ENCODE peak calls at places on chromosomes 13 and 19, in four cellular contexts. E is K562, Q is stomach, T is H1. B is an unnamed sample.
A peak's percentile ranks its signal among the peaks of the same experiment; 100 is the strongest.

GRCh38 chr19:8093740-8094139 is 41.2 kb downstream of the CCL25 start:
- DNase-seq in E (no peak), T (no peak), Q (no peak), B (no peak)

GRCh38 chr13:46668302-46668720 is 115.3 kb downstream of the LRCH1 start:
- DNase-seq in Q (no peak), T (no peak), E (no peak), B (no peak)

GRCh38 chr19:45117167-45117594 is 24.2 kb downstream of the PPP1R37 start:
- DNase-seq in T (no peak), E (peak; percentile 61), Q (no peak), B (no peak)

GRCh38 chr13:99033814-99034213 is 56.0 kb upstream of the DOCK9 start:
- DNase-seq in T (no peak), Q (no peak), E (no peak), B (no peak)

GRCh38 chr13:28347456-28348371 is 147.2 kb downstream of the FLT1 start:
- DNase-seq in E (peak; percentile 32), T (no peak), Q (no peak), B (no peak)

GRCh38 chr19:18764591-18765051 is 26.5 kb downstream of the COMP start:
- DNase-seq in Q (no peak), E (no peak), T (no peak), B (no peak)

GRCh38 chr19:50268046-50268445 is 61.1 kb downstream of the KCNC3 start:
- DNase-seq in T (no peak), E (no peak), Q (no peak), B (no peak)

GRCh38 chr19:46411088-46412033 is 2.0 kb downstream of the CCDC8 start:
- DNase-seq in T (no peak), E (no peak), Q (no peak), B (peak; percentile 39)

GRCh38 chr19:45164577-45165335 is 4.0 kb upstream of the NKPD1 start:
- DNase-seq in E (peak; percentile 50), Q (peak; percentile 82), T (peak; percentile 69), B (peak; percentile 50)

GRCh38 chr13:26133851-26134250 is 82.0 kb upstream of the SHISA2 start:
- DNase-seq in E (no peak), T (no peak), Q (no peak), B (no peak)

GRCh38 chr13:92602560-92602959 is 624.0 kb upstream of the GPC6 start:
- DNase-seq in E (no peak), T (no peak), Q (no peak), B (no peak)

GRCh38 chr13:49998714-49999624 is 2.1 kb downstream of the TRIM13 start:
- DNase-seq in E (no peak), Q (no peak), T (peak; percentile 64), B (no peak)

GRCh38 chr13:112791662-112792440 is 102.0 kb downstream of the ATP11A start:
- DNase-seq in E (no peak), T (peak; percentile 45), Q (peak; percentile 23), B (no peak)

GRCh38 chr13:36819811-36820140 is 754 bp downstream of the RFXAP start:
- DNase-seq in T (no peak), E (peak; percentile 28), Q (no peak), B (no peak)

GRCh38 chr19:45717983-45718650 is 12.6 kb downstream of the FBXO46 start:
- DNase-seq in T (no peak), Q (no peak), E (no peak), B (no peak)

GRCh38 chr13:109700176-109700575 is 86.2 kb downstream of the IRS2 start:
- DNase-seq in E (peak; percentile 75), Q (peak; percentile 75), T (no peak), B (peak; percentile 67)

GRCh38 chr19:49216076-49216475 is 58.5 kb downstream of the TRPM4 start:
- DNase-seq in Q (no peak), T (no peak), E (peak; percentile 5), B (no peak)

GRCh38 chr19:4445963-4446668 is 11.5 kb downstream of the UBXN6 start:
- DNase-seq in T (peak; percentile 52), E (peak; percentile 13), Q (no peak), B (peak; percentile 66)

GRCh38 chr19:58353717-58354477 is 605 bp upstream of the A1BG start:
- DNase-seq in T (no peak), Q (no peak), E (no peak), B (no peak)

GRCh38 chr19:54949412-54949811 is 2.1 kb upstream of the NLRP7 start:
- DNase-seq in Q (no peak), E (no peak), T (no peak), B (no peak)

GRCh38 chr19:771332-771785 is 20.4 kb downstream of the MISP start:
- DNase-seq in Q (no peak), T (no peak), E (peak; percentile 82), B (no peak)

GRCh38 chr13:41561179-41561578 is 103.8 kb downstream of the RGCC start:
- DNase-seq in T (no peak), Q (no peak), E (no peak), B (no peak)

GRCh38 chr13:22095794-22096193 is 424.9 kb downstream of the FGF9 start:
- DNase-seq in Q (no peak), T (no peak), E (no peak), B (no peak)

GRCh38 chr13:107883561-107884175 is 331.7 kb downstream of the LIG4 start:
- DNase-seq in Q (no peak), T (no peak), E (peak; percentile 98), B (no peak)

GRCh38 chr13:102881819-102882686 is 36.2 kb downstream of the ERCC5 start:
- DNase-seq in T (no peak), E (no peak), Q (no peak), B (no peak)

GRCh38 chr13:29452773-29453574 is 142.5 kb downstream of the SLC7A1 start:
- DNase-seq in Q (no peak), T (no peak), E (no peak), B (no peak)

GRCh38 chr13:24271611-24272451 is 37.5 kb upstream of the C1QTNF9 start:
- DNase-seq in E (no peak), T (no peak), Q (peak; percentile 70), B (peak; percentile 85)

GRCh38 chr13:101624981-101625380 is 172.5 kb downstream of the ITGBL1 start:
- DNase-seq in T (no peak), Q (no peak), E (no peak), B (no peak)

GRCh38 chr13:27339299-27339698 is 68.7 kb downstream of the RASL11A start:
- DNase-seq in E (peak; percentile 44), Q (peak; percentile 39), T (peak; percentile 77), B (no peak)

GRCh38 chr13:42593719-42594012 is 19.7 kb downstream of the TNFSF11 start:
- DNase-seq in E (no peak), T (no peak), Q (no peak), B (no peak)

GRCh38 chr13:111893607-111894443 is 173.1 kb upstream of the SOX1 start:
- DNase-seq in E (no peak), T (peak; percentile 51), Q (no peak), B (no peak)

GRCh38 chr19:45428385-45429231 is 4.9 kb upstream of the ERCC1 start:
- DNase-seq in E (peak; percentile 74), Q (peak; percentile 38), T (peak; percentile 85), B (peak; percentile 68)

GRCh38 chr19:1754651-1755466 is 1.6 kb downstream of the ONECUT3 start:
- DNase-seq in T (peak; percentile 73), E (no peak), Q (no peak), B (no peak)

GRCh38 chr19:55398200-55398947 is 9.2 kb downstream of the UBE2S start:
- DNase-seq in T (no peak), Q (no peak), E (no peak), B (no peak)

GRCh38 chr13:95209109-95209508 is 92.1 kb downstream of the ABCC4 start:
- DNase-seq in T (no peak), Q (no peak), E (peak; percentile 56), B (no peak)

GRCh38 chr19:29006057-29006735 is 206.8 kb downstream of the UQCRFS1 start:
- DNase-seq in E (no peak), Q (no peak), T (no peak), B (no peak)

GRCh38 chr13:72163671-72164070 is 296.7 kb upstream of the DACH1 start:
- DNase-seq in E (no peak), Q (no peak), T (no peak), B (no peak)

GRCh38 chr13:101492251-101492910 is 39.9 kb downstream of the ITGBL1 start:
- DNase-seq in Q (no peak), T (no peak), E (no peak), B (no peak)

GRCh38 chr13:85497652-85498051 is 301.6 kb downstream of the SLITRK6 start:
- DNase-seq in E (no peak), Q (no peak), T (no peak), B (no peak)

GRCh38 chr13:74550039-74550438 is 415.8 kb upstream of the KLF12 start:
- DNase-seq in T (no peak), Q (no peak), E (no peak), B (no peak)

GRCh38 chr19:16070366-16070990 is 5.8 kb upstream of the TPM4 start:
- DNase-seq in E (peak; percentile 70), T (no peak), Q (peak; percentile 92), B (no peak)
- H3K4me1 ChIP-seq in E (peaks cover 29% of the 10 kb centered on the region), T (no peaks in the 10 kb centered on the region), Q (peaks cover 70% of the 10 kb centered on the region), B (no peaks in the 10 kb centered on the region)

GRCh38 chr19:48010932-48011758 is 16.7 kb downstream of the ELSPBP1 start:
- DNase-seq in Q (no peak), E (no peak), T (no peak), B (no peak)
- TF ChIP-seq EP300 in Q (no peak), E (no peak), T (no peak), B (no peak)

GRCh38 chr19:34888091-34888490 is 38.6 kb upstream of the ZNF30 start:
- DNase-seq in Q (no peak), E (no peak), T (no peak), B (no peak)
- H3K4me1 ChIP-seq in Q (no peaks in the 10 kb centered on the region), E (no peaks in the 10 kb centered on the region), T (no peaks in the 10 kb centered on the region), B (no peaks in the 10 kb centered on the region)

DNA sequence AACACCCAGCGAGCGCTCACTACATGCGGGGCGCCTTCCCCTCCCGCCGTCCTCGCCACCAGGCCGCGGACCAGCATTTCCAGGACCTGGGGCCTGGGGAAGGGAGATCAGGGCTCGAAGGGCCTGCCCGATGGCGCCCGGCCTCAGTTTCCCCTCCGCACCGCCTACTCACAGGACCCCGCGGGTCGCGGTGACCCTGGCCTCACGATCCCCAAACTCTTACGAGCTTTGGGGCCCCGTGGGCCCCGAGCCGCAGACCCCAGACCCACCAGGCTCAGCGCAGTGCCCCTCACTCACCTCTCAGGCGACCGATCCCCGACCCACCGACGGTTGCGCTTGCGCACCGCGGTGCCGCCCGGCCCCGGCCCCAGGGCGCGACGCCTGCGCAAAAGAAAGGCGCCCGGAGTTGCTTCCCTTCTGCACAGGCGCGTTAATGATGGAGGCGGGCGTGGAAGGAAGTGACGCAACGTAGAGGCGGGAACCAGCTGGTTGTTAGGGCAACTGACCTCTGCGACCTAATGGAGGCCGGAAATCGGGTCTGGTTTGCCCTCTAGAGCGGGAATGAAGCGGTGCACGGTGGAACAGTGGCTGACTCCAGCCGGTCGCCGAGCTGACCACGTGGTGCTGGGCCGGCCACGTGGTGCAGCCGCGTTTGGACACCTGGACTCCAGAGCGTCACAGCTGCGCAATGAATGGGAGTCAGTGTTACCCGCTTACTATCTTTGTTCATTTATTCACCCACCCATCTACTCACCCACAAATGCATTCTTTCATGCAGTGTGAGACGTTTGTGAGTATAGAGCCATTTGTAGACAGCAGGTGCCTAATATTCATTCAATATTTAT is at the start of gene SGTA:
- DNase-seq in Q (peak; percentile 99), T (peak; percentile 95), E (peak; percentile 97), B (peak; percentile 99)
- TF ChIP-seq EP300 in Q (no peak), T (peak; percentile 48), E (peak; percentile 45), B (peak; percentile 70)

GRCh38 chr19:2774953-2775555 is 8.0 kb downstream of the SGTA start:
- DNase-seq in E (no peak), T (no peak), Q (no peak), B (no peak)
- H3K4me1 ChIP-seq in E (peaks cover 5% of the 10 kb centered on the region), T (no peaks in the 10 kb centered on the region), Q (peaks cover 67% of the 10 kb centered on the region), B (peaks cover 10% of the 10 kb centered on the region)

B was measured in ovary.